ENCODE peak calls at places on chromosomes 12 and 14, in ten cellular contexts. One of them, this sample, is unnamed.

GRCh38 chr12:4960030-4960429 is 50.3 kb downstream of the KCNA1 start:
- DNase-seq in IMR-90: no peak
- DNase-seq in LoVo: no peak
- DNase-seq in NCI-H1436: no peak
- DNase-seq in HT-29: no peak
- DNase-seq in activated T-helper 1 cell treated with anti-CD3 and anti-CD28 coated beads, Interleukin-2, amount 50 U/mL, for 16 hours: no peak
- DNase-seq in A172: no peak
- DNase-seq in NCI-H1092: peak
- DNase-seq in HS-27A: no peak
- DNase-seq in GM23338: no peak
- DNase-seq in this sample: no peak

GRCh38 chr12:52278530-52278929 is 4.1 kb downstream of the KRT86 start:
- DNase-seq in GM23338: peak
- DNase-seq in LoVo: peak
- DNase-seq in HS-27A: no peak
- DNase-seq in NCI-H1092: no peak
- DNase-seq in activated T-helper 1 cell treated with anti-CD3 and anti-CD28 coated beads, Interleukin-2, amount 50 U/mL, for 16 hours: no peak
- DNase-seq in NCI-H1436: no peak
- DNase-seq in HT-29: peak
- DNase-seq in A172: no peak
- DNase-seq in IMR-90: no peak
- DNase-seq in this sample: no peak

GRCh38 chr12:104011265-104011664 is 38.7 kb downstream of the GLT8D2 start:
- DNase-seq in NCI-H1092: no peak
- DNase-seq in A172: peak
- DNase-seq in activated T-helper 1 cell treated with anti-CD3 and anti-CD28 coated beads, Interleukin-2, amount 50 U/mL, for 16 hours: no peak
- DNase-seq in HS-27A: peak
- DNase-seq in NCI-H1436: no peak
- DNase-seq in IMR-90: peak
- DNase-seq in LoVo: no peak
- DNase-seq in GM23338: no peak
- DNase-seq in HT-29: no peak
- DNase-seq in this sample: peak

GRCh38 chr14:85501751-85502150 is 28.2 kb upstream of the FLRT2 start:
- DNase-seq in NCI-H1092: no peak
- DNase-seq in HS-27A: no peak
- DNase-seq in IMR-90: no peak
- DNase-seq in HT-29: no peak
- DNase-seq in NCI-H1436: no peak
- DNase-seq in LoVo: no peak
- DNase-seq in GM23338: no peak
- DNase-seq in activated T-helper 1 cell treated with anti-CD3 and anti-CD28 coated beads, Interleukin-2, amount 50 U/mL, for 16 hours: no peak
- DNase-seq in A172: no peak
- DNase-seq in this sample: no peak

GRCh38 chr12:125208942-125209341 is 143.7 kb downstream of the AACS start:
- DNase-seq in LoVo: no peak
- DNase-seq in GM23338: peak
- DNase-seq in IMR-90: no peak
- DNase-seq in HT-29: no peak
- DNase-seq in activated T-helper 1 cell treated with anti-CD3 and anti-CD28 coated beads, Interleukin-2, amount 50 U/mL, for 16 hours: no peak
- DNase-seq in A172: no peak
- DNase-seq in NCI-H1092: no peak
- DNase-seq in HS-27A: no peak
- DNase-seq in NCI-H1436: no peak
- DNase-seq in this sample: no peak

GRCh38 chr12:130120012-130120805 is 42.1 kb upstream of the FZD10 start:
- DNase-seq in activated T-helper 1 cell treated with anti-CD3 and anti-CD28 coated beads, Interleukin-2, amount 50 U/mL, for 16 hours: no peak
- DNase-seq in LoVo: no peak
- DNase-seq in HS-27A: no peak
- DNase-seq in GM23338: no peak
- DNase-seq in HT-29: no peak
- DNase-seq in IMR-90: no peak
- DNase-seq in NCI-H1092: no peak
- DNase-seq in NCI-H1436: no peak
- DNase-seq in A172: no peak
- DNase-seq in this sample: no peak

GRCh38 chr14:73221945-73222344 is 15.4 kb upstream of the PAPLN start:
- DNase-seq in HS-27A: no peak
- DNase-seq in LoVo: no peak
- DNase-seq in HT-29: no peak
- DNase-seq in IMR-90: peak
- DNase-seq in GM23338: no peak
- DNase-seq in NCI-H1436: no peak
- DNase-seq in NCI-H1092: no peak
- DNase-seq in activated T-helper 1 cell treated with anti-CD3 and anti-CD28 coated beads, Interleukin-2, amount 50 U/mL, for 16 hours: no peak
- DNase-seq in A172: no peak
- DNase-seq in this sample: no peak

GRCh38 chr14:33726685-33727084 is 224.2 kb downstream of the EGLN3 start:
- DNase-seq in HS-27A: no peak
- DNase-seq in NCI-H1092: no peak
- DNase-seq in IMR-90: no peak
- DNase-seq in NCI-H1436: no peak
- DNase-seq in activated T-helper 1 cell treated with anti-CD3 and anti-CD28 coated beads, Interleukin-2, amount 50 U/mL, for 16 hours: no peak
- DNase-seq in HT-29: no peak
- DNase-seq in LoVo: no peak
- DNase-seq in A172: no peak
- DNase-seq in GM23338: no peak
- DNase-seq in this sample: no peak

GRCh38 chr12:40697566-40698257 is 5.5 kb downstream of the CNTN1 start:
- DNase-seq in NCI-H1436: peak
- DNase-seq in IMR-90: no peak
- DNase-seq in GM23338: no peak
- DNase-seq in A172: peak
- DNase-seq in activated T-helper 1 cell treated with anti-CD3 and anti-CD28 coated beads, Interleukin-2, amount 50 U/mL, for 16 hours: no peak
- DNase-seq in HT-29: no peak
- DNase-seq in LoVo: no peak
- DNase-seq in NCI-H1092: no peak
- DNase-seq in HS-27A: no peak
- DNase-seq in this sample: no peak

GRCh38 chr14:96077983-96078686 is 39.0 kb downstream of the C14orf132 start:
- DNase-seq in GM23338: no peak
- DNase-seq in HS-27A: no peak
- DNase-seq in IMR-90: no peak
- DNase-seq in NCI-H1436: no peak
- DNase-seq in A172: no peak
- DNase-seq in activated T-helper 1 cell treated with anti-CD3 and anti-CD28 coated beads, Interleukin-2, amount 50 U/mL, for 16 hours: no peak
- DNase-seq in HT-29: no peak
- DNase-seq in NCI-H1092: no peak
- DNase-seq in LoVo: no peak
- DNase-seq in this sample: no peak

GRCh38 chr14:49598182-49598478 is 610 bp upstream of the LRR1 start:
- DNase-seq in activated T-helper 1 cell treated with anti-CD3 and anti-CD28 coated beads, Interleukin-2, amount 50 U/mL, for 16 hours: no peak
- DNase-seq in NCI-H1092: peak
- DNase-seq in A172: no peak
- DNase-seq in LoVo: no peak
- DNase-seq in HS-27A: no peak
- DNase-seq in IMR-90: no peak
- DNase-seq in GM23338: no peak
- DNase-seq in NCI-H1436: no peak
- DNase-seq in HT-29: no peak
- DNase-seq in this sample: no peak

GRCh38 chr14:64725360-64725815 is 21.2 kb downstream of the PLEKHG3 start:
- DNase-seq in HT-29: no peak
- DNase-seq in HS-27A: no peak
- DNase-seq in LoVo: no peak
- DNase-seq in A172: no peak
- DNase-seq in IMR-90: no peak
- DNase-seq in activated T-helper 1 cell treated with anti-CD3 and anti-CD28 coated beads, Interleukin-2, amount 50 U/mL, for 16 hours: no peak
- DNase-seq in NCI-H1436: peak
- DNase-seq in GM23338: no peak
- DNase-seq in NCI-H1092: peak
- DNase-seq in this sample: no peak

GRCh38 chr14:21093769-21094681 is 4.4 kb downstream of the ZNF219 start:
- DNase-seq in LoVo: no peak
- DNase-seq in activated T-helper 1 cell treated with anti-CD3 and anti-CD28 coated beads, Interleukin-2, amount 50 U/mL, for 16 hours: no peak
- DNase-seq in HT-29: no peak
- DNase-seq in IMR-90: no peak
- DNase-seq in NCI-H1092: peak
- DNase-seq in NCI-H1436: no peak
- DNase-seq in HS-27A: no peak
- DNase-seq in GM23338: peak
- DNase-seq in A172: no peak
- DNase-seq in this sample: no peak

GRCh38 chr12:108633534-108634224 is at the start of gene SELPLG:
- DNase-seq in LoVo: no peak
- DNase-seq in NCI-H1092: no peak
- DNase-seq in GM23338: no peak
- DNase-seq in NCI-H1436: no peak
- DNase-seq in A172: no peak
- DNase-seq in HS-27A: no peak
- DNase-seq in IMR-90: no peak
- DNase-seq in activated T-helper 1 cell treated with anti-CD3 and anti-CD28 coated beads, Interleukin-2, amount 50 U/mL, for 16 hours: peak
- DNase-seq in HT-29: no peak
- DNase-seq in this sample: no peak

GRCh38 chr12:77189463-77189862 is 124.1 kb upstream of the E2F7 start:
- DNase-seq in NCI-H1092: no peak
- DNase-seq in activated T-helper 1 cell treated with anti-CD3 and anti-CD28 coated beads, Interleukin-2, amount 50 U/mL, for 16 hours: no peak
- DNase-seq in NCI-H1436: no peak
- DNase-seq in GM23338: no peak
- DNase-seq in A172: peak
- DNase-seq in IMR-90: peak
- DNase-seq in HS-27A: peak
- DNase-seq in LoVo: no peak
- DNase-seq in HT-29: no peak
- DNase-seq in this sample: peak

GRCh38 chr12:14643247-14643646 is 53.2 kb downstream of the GUCY2C start:
- DNase-seq in LoVo: no peak
- DNase-seq in IMR-90: no peak
- DNase-seq in NCI-H1436: no peak
- DNase-seq in GM23338: no peak
- DNase-seq in activated T-helper 1 cell treated with anti-CD3 and anti-CD28 coated beads, Interleukin-2, amount 50 U/mL, for 16 hours: no peak
- DNase-seq in HS-27A: no peak
- DNase-seq in NCI-H1092: no peak
- DNase-seq in A172: no peak
- DNase-seq in HT-29: no peak
- DNase-seq in this sample: no peak

GRCh38 chr12:113142173-113142885 is 6.8 kb upstream of the RASAL1 start:
- DNase-seq in GM23338: no peak
- DNase-seq in HS-27A: no peak
- DNase-seq in HT-29: peak
- DNase-seq in A172: no peak
- DNase-seq in NCI-H1092: no peak
- DNase-seq in activated T-helper 1 cell treated with anti-CD3 and anti-CD28 coated beads, Interleukin-2, amount 50 U/mL, for 16 hours: no peak
- DNase-seq in LoVo: no peak
- DNase-seq in IMR-90: no peak
- DNase-seq in NCI-H1436: no peak
- DNase-seq in this sample: no peak

GRCh38 chr12:5083955-5084849 is 40.5 kb downstream of the KCNA5 start:
- DNase-seq in GM23338: peak
- DNase-seq in NCI-H1436: peak
- DNase-seq in HT-29: peak
- DNase-seq in HS-27A: no peak
- DNase-seq in IMR-90: peak
- DNase-seq in NCI-H1092: peak
- DNase-seq in LoVo: peak
- DNase-seq in A172: peak
- DNase-seq in activated T-helper 1 cell treated with anti-CD3 and anti-CD28 coated beads, Interleukin-2, amount 50 U/mL, for 16 hours: no peak
- DNase-seq in this sample: peak

GRCh38 chr12:108127654-108128053 is 1.4 kb upstream of the WSCD2 start:
- DNase-seq in HS-27A: no peak
- DNase-seq in activated T-helper 1 cell treated with anti-CD3 and anti-CD28 coated beads, Interleukin-2, amount 50 U/mL, for 16 hours: no peak
- DNase-seq in IMR-90: no peak
- DNase-seq in GM23338: no peak
- DNase-seq in A172: no peak
- DNase-seq in HT-29: no peak
- DNase-seq in LoVo: no peak
- DNase-seq in NCI-H1092: no peak
- DNase-seq in NCI-H1436: no peak
- DNase-seq in this sample: no peak

GRCh38 chr12:4766445-4766844 is 46.2 kb downstream of the GALNT8 start:
- DNase-seq in IMR-90: no peak
- DNase-seq in HT-29: no peak
- DNase-seq in activated T-helper 1 cell treated with anti-CD3 and anti-CD28 coated beads, Interleukin-2, amount 50 U/mL, for 16 hours: no peak
- DNase-seq in LoVo: no peak
- DNase-seq in HS-27A: no peak
- DNase-seq in NCI-H1092: no peak
- DNase-seq in NCI-H1436: no peak
- DNase-seq in A172: no peak
- DNase-seq in GM23338: no peak
- DNase-seq in this sample: no peak

GRCh38 chr12:69468237-69469026 is 1.8 kb upstream of the FRS2 start:
- DNase-seq in NCI-H1436: no peak
- DNase-seq in HS-27A: no peak
- DNase-seq in HT-29: no peak
- DNase-seq in A172: no peak
- DNase-seq in NCI-H1092: no peak
- DNase-seq in LoVo: no peak
- DNase-seq in IMR-90: no peak
- DNase-seq in activated T-helper 1 cell treated with anti-CD3 and anti-CD28 coated beads, Interleukin-2, amount 50 U/mL, for 16 hours: no peak
- DNase-seq in GM23338: peak
- DNase-seq in this sample: no peak

GRCh38 chr12:24996820-24997219 is 47.9 kb upstream of the BCAT1 start:
- DNase-seq in activated T-helper 1 cell treated with anti-CD3 and anti-CD28 coated beads, Interleukin-2, amount 50 U/mL, for 16 hours: no peak
- DNase-seq in NCI-H1436: no peak
- DNase-seq in NCI-H1092: no peak
- DNase-seq in HT-29: no peak
- DNase-seq in HS-27A: no peak
- DNase-seq in IMR-90: no peak
- DNase-seq in GM23338: no peak
- DNase-seq in A172: no peak
- DNase-seq in LoVo: no peak
- DNase-seq in this sample: no peak

GRCh38 chr12:61750604-61751003 is 509.6 kb upstream of the USP15 start:
- DNase-seq in HT-29: no peak
- DNase-seq in IMR-90: no peak
- DNase-seq in HS-27A: no peak
- DNase-seq in NCI-H1092: no peak
- DNase-seq in LoVo: no peak
- DNase-seq in A172: no peak
- DNase-seq in activated T-helper 1 cell treated with anti-CD3 and anti-CD28 coated beads, Interleukin-2, amount 50 U/mL, for 16 hours: no peak
- DNase-seq in GM23338: no peak
- DNase-seq in NCI-H1436: no peak
- DNase-seq in this sample: no peak

GRCh38 chr14:68482772-68483395 is 310.0 kb downstream of the ZFP36L1 start:
- DNase-seq in HT-29: no peak
- DNase-seq in A172: no peak
- DNase-seq in HS-27A: no peak
- DNase-seq in GM23338: no peak
- DNase-seq in LoVo: no peak
- DNase-seq in IMR-90: no peak
- DNase-seq in NCI-H1436: no peak
- DNase-seq in activated T-helper 1 cell treated with anti-CD3 and anti-CD28 coated beads, Interleukin-2, amount 50 U/mL, for 16 hours: no peak
- DNase-seq in NCI-H1092: no peak
- DNase-seq in this sample: no peak

GRCh38 chr12:29405561-29405960 is 24.6 kb upstream of the ERGIC2 start:
- DNase-seq in GM23338: no peak
- DNase-seq in LoVo: no peak
- DNase-seq in A172: no peak
- DNase-seq in activated T-helper 1 cell treated with anti-CD3 and anti-CD28 coated beads, Interleukin-2, amount 50 U/mL, for 16 hours: no peak
- DNase-seq in IMR-90: no peak
- DNase-seq in HS-27A: no peak
- DNase-seq in NCI-H1436: no peak
- DNase-seq in HT-29: no peak
- DNase-seq in NCI-H1092: no peak
- DNase-seq in this sample: no peak